ENCODE peak calls at places on chromosomes 1 and 21, in seven cellular contexts. P is CD4-positive, alpha-beta T cell; N is HFF-Myc; B is GM13977; R is WTC11; J is dorsolateral prefrontal cortex; W is AG09319. L is an unnamed sample.

GRCh38 chr1:109877320-109877771 is 33.3 kb upstream of the CSF1 start:
- DNase-seq in P (no peak), N (peak), B (no peak), R (peak), J (peak), W (peak), L (peak)

GRCh38 chr1:27563407-27564263 is 40.3 kb downstream of the AHDC1 start:
- DNase-seq in P (no peak), N (no peak), B (no peak), R (no peak), J (no peak), W (no peak), L (no peak)

GRCh38 chr1:87983841-87984240 is 655.2 kb downstream of the LMO4 start:
- DNase-seq in P (no peak), N (no peak), B (no peak), R (no peak), J (no peak), W (no peak), L (no peak)

GRCh38 chr1:239736479-239736878 is 350.1 kb downstream of the CHRM3 start:
- DNase-seq in P (no peak), N (no peak), B (no peak), R (no peak), J (no peak), W (no peak), L (no peak)

GRCh38 chr1:202967684-202968281 is 726 bp upstream of the CYB5R1 start:
- DNase-seq in P (peak), N (no peak), B (peak), R (peak), J (no peak), W (no peak), L (no peak)

GRCh38 chr1:227062306-227062705 is 122.2 kb downstream of the COQ8A start:
- DNase-seq in P (no peak), N (no peak), B (no peak), R (no peak), J (no peak), W (no peak), L (no peak)

GRCh38 chr1:193104496-193104905 is 713 bp downstream of the GLRX2 start:
- DNase-seq in P (no peak), N (peak), B (peak), R (peak), J (peak), W (no peak), L (no peak)

GRCh38 chr1:84573481-84573966 is 716 bp downstream of the CTBS start:
- DNase-seq in P (no peak), N (no peak), B (peak), R (no peak), J (no peak), W (no peak), L (peak)

GRCh38 chr1:27111771-27112573 is 43.0 kb downstream of the SLC9A1 start:
- DNase-seq in P (peak), N (peak), B (peak), R (no peak), J (peak), W (peak), L (peak)

GRCh38 chr1:24768873-24769605 is 23.8 kb downstream of the CLIC4 start:
- DNase-seq in P (no peak), N (no peak), B (no peak), R (no peak), J (no peak), W (no peak), L (no peak)

GRCh38 chr1:58561635-58562034 is 15.1 kb upstream of the OMA1 start:
- DNase-seq in P (no peak), N (no peak), B (no peak), R (no peak), J (no peak), W (no peak), L (no peak)

GRCh38 chr1:117828206-117828605 is 101.2 kb downstream of the GDAP2 start:
- DNase-seq in P (no peak), N (no peak), B (no peak), R (no peak), J (no peak), W (no peak), L (no peak)

GRCh38 chr21:29465528-29465927 is 166.8 kb downstream of the BACH1 start:
- DNase-seq in P (no peak), N (no peak), B (no peak), R (no peak), J (no peak), W (no peak), L (no peak)

GRCh38 chr21:33245289-33245918 is 15.7 kb downstream of the IFNAR2 start:
- DNase-seq in P (no peak), N (no peak), B (no peak), R (no peak), J (no peak), W (no peak), L (no peak)

GRCh38 chr1:63189677-63190076 is 132.7 kb upstream of the FOXD3 start:
- DNase-seq in P (no peak), N (no peak), B (no peak), R (peak), J (no peak), W (no peak), L (no peak)
- TF ChIP-seq CTCF in P (no peak), N (peak), B (peak), R (peak), J (no peak), W (peak), L (peak)

GRCh38 chr1:20228314-20228713 is 42.0 kb upstream of the PLA2G2C start:
- DNase-seq in P (no peak), N (no peak), B (no peak), R (no peak), J (peak), W (no peak), L (no peak)
- TF ChIP-seq CTCF in P (no peak), N (no peak), B (no peak), R (no peak), J (no peak), W (no peak), L (no peak)

GRCh38 chr1:237492359-237492758 is 398.4 kb downstream of the ZP4 start:
- DNase-seq in P (no peak), N (no peak), B (no peak), R (peak), J (no peak), W (no peak), L (no peak)
- TF ChIP-seq CTCF in P (no peak), N (no peak), B (peak), R (peak), J (no peak), W (no peak), L (peak)

GRCh38 chr1:40691538-40692428 is at the start of gene NFYC:
- DNase-seq in P (peak), N (peak), B (peak), R (peak), J (peak), W (peak), L (peak)
- TF ChIP-seq CTCF in P (no peak), N (no peak), B (no peak), R (no peak), J (no peak), W (no peak), L (no peak)

GRCh38 chr21:44752701-44753235 is 41.4 kb upstream of the TSPEAR start:
- DNase-seq in P (no peak), N (no peak), B (no peak), R (peak), J (no peak), W (no peak), L (no peak)

GRCh38 chr21:44756416-44757185 is 45.0 kb downstream of the UBE2G2 start:
- DNase-seq in P (no peak), N (no peak), B (no peak), R (peak), J (peak), W (no peak), L (no peak)

GRCh38 chr21:44757731-44758130 is 43.9 kb downstream of the UBE2G2 start:
- DNase-seq in P (no peak), N (no peak), B (no peak), R (peak), J (no peak), W (no peak), L (no peak)

GRCh38 chr21:44753357-44753756 is 42.0 kb upstream of the TSPEAR start:
- DNase-seq in P (no peak), N (no peak), B (no peak), R (peak), J (no peak), W (no peak), L (no peak)

GRCh38 chr21:44755227-44755626 is 43.9 kb upstream of the TSPEAR start:
- DNase-seq in P (no peak), N (no peak), B (no peak), R (no peak), J (no peak), W (no peak), L (no peak)
- TF ChIP-seq CTCF in P (no peak), N (no peak), B (no peak), R (no peak), J (no peak), W (no peak), L (peak)

L was measured in epithelial cell of proximal tubule.